ENCODE peak calls at places on chromosomes 13 and 19, in five cellular contexts. One of them, this sample, is unnamed.

GRCh38 chr13:62431852-62432251 is 1016.2 kb upstream of the PCDH20 start:
- DNase-seq in Caco-2: no peak
- DNase-seq in OCI-LY7: no peak
- DNase-seq in B cell: no peak
- DNase-seq in AG09319: no peak
- DNase-seq in this sample: no peak

GRCh38 chr13:112842343-112842856 is 126.6 kb upstream of the MCF2L start:
- DNase-seq in OCI-LY7: no peak
- DNase-seq in AG09319: no peak
- DNase-seq in B cell: no peak
- DNase-seq in Caco-2: no peak
- DNase-seq in this sample: peak

GRCh38 chr13:42478531-42479156 is 95.3 kb upstream of the TNFSF11 start:
- DNase-seq in Caco-2: peak
- DNase-seq in B cell: no peak
- DNase-seq in OCI-LY7: peak
- DNase-seq in AG09319: no peak
- DNase-seq in this sample: peak

GRCh38 chr19:43739836-43740235 is 14.9 kb downstream of the SMG9 start:
- DNase-seq in B cell: no peak
- DNase-seq in Caco-2: no peak
- DNase-seq in OCI-LY7: no peak
- DNase-seq in AG09319: no peak
- DNase-seq in this sample: no peak

GRCh38 chr19:29544656-29545360 is 19.0 kb downstream of the VSTM2B start:
- DNase-seq in OCI-LY7: no peak
- DNase-seq in Caco-2: no peak
- DNase-seq in AG09319: no peak
- DNase-seq in B cell: no peak
- DNase-seq in this sample: no peak

GRCh38 chr19:33245948-33246728 is 20.5 kb upstream of the SLC7A10 start:
- DNase-seq in AG09319: no peak
- DNase-seq in Caco-2: peak
- DNase-seq in OCI-LY7: no peak
- DNase-seq in B cell: no peak
- DNase-seq in this sample: no peak

GRCh38 chr19:33278403-33279269 is 23.7 kb downstream of the CEBPA start:
- DNase-seq in B cell: no peak
- DNase-seq in AG09319: no peak
- DNase-seq in OCI-LY7: no peak
- DNase-seq in Caco-2: peak
- DNase-seq in this sample: no peak

GRCh38 chr19:42420055-42420544 is 7.1 kb downstream of the LIPE start:
- DNase-seq in OCI-LY7: peak
- DNase-seq in AG09319: no peak
- DNase-seq in Caco-2: peak
- DNase-seq in B cell: peak
- DNase-seq in this sample: peak

GRCh38 chr19:52007805-52008557 is at the start of gene ZNF615:
- DNase-seq in B cell: peak
- DNase-seq in AG09319: peak
- DNase-seq in Caco-2: peak
- DNase-seq in OCI-LY7: no peak
- DNase-seq in this sample: peak

GRCh38 chr13:42233726-42234125 is 38.2 kb upstream of the AKAP11 start:
- DNase-seq in OCI-LY7: no peak
- DNase-seq in Caco-2: peak
- DNase-seq in B cell: no peak
- DNase-seq in AG09319: no peak
- DNase-seq in this sample: no peak

GRCh38 chr19:33434886-33435705 is 61.6 kb downstream of the CEBPG start:
- DNase-seq in OCI-LY7: no peak
- DNase-seq in Caco-2: no peak
- DNase-seq in B cell: no peak
- DNase-seq in AG09319: no peak
- DNase-seq in this sample: no peak

GRCh38 chr19:32767951-32768679 is 48.5 kb downstream of the TDRD12 start:
- DNase-seq in OCI-LY7: no peak
- DNase-seq in B cell: no peak
- DNase-seq in AG09319: no peak
- DNase-seq in Caco-2: no peak
- DNase-seq in this sample: no peak

GRCh38 chr19:41887711-41888382 is 4.9 kb downstream of the ARHGEF1 start:
- DNase-seq in Caco-2: peak
- DNase-seq in AG09319: no peak
- DNase-seq in B cell: peak
- DNase-seq in OCI-LY7: peak
- DNase-seq in this sample: peak

GRCh38 chr19:6925801-6926751 is 38.7 kb downstream of the ADGRE1 start:
- DNase-seq in Caco-2: no peak
- DNase-seq in OCI-LY7: no peak
- DNase-seq in B cell: no peak
- DNase-seq in AG09319: no peak
- DNase-seq in this sample: peak

GRCh38 chr13:84744203-84744602 is 861.9 kb upstream of the SLITRK1 start:
- DNase-seq in OCI-LY7: no peak
- DNase-seq in AG09319: no peak
- DNase-seq in Caco-2: no peak
- DNase-seq in B cell: no peak
- DNase-seq in this sample: no peak

GRCh38 chr13:113951246-113951999 is 22.5 kb downstream of the C13orf46 start:
- DNase-seq in Caco-2: peak
- DNase-seq in B cell: peak
- DNase-seq in AG09319: peak
- DNase-seq in OCI-LY7: peak
- DNase-seq in this sample: peak

GRCh38 chr19:5989388-5990074 is 11.6 kb upstream of the RANBP3 start:
- DNase-seq in Caco-2: no peak
- DNase-seq in AG09319: no peak
- DNase-seq in B cell: no peak
- DNase-seq in OCI-LY7: no peak
- DNase-seq in this sample: no peak

GRCh38 chr19:19459707-19460251 is 54.3 kb downstream of the GATAD2A start:
- DNase-seq in Caco-2: no peak
- DNase-seq in B cell: peak
- DNase-seq in OCI-LY7: peak
- DNase-seq in AG09319: no peak
- DNase-seq in this sample: no peak

GRCh38 chr13:76331948-76332712 is 554.1 kb downstream of the KCTD12 start:
- DNase-seq in OCI-LY7: peak
- DNase-seq in B cell: no peak
- DNase-seq in Caco-2: no peak
- DNase-seq in AG09319: peak
- DNase-seq in this sample: no peak

GRCh38 chr13:111080642-111081041 is 34.5 kb upstream of the ARHGEF7 start:
- DNase-seq in B cell: no peak
- DNase-seq in AG09319: no peak
- DNase-seq in Caco-2: no peak
- DNase-seq in OCI-LY7: no peak
- DNase-seq in this sample: no peak

GRCh38 chr19:42038675-42039074 is 31.3 kb downstream of the GRIK5 start:
- DNase-seq in AG09319: no peak
- DNase-seq in B cell: no peak
- DNase-seq in Caco-2: no peak
- DNase-seq in OCI-LY7: no peak
- DNase-seq in this sample: no peak

GRCh38 chr13:31172001-31172400 is 10.3 kb upstream of the HSPH1 start:
- DNase-seq in Caco-2: no peak
- DNase-seq in AG09319: no peak
- DNase-seq in OCI-LY7: no peak
- DNase-seq in B cell: no peak
- DNase-seq in this sample: no peak

DNA sequence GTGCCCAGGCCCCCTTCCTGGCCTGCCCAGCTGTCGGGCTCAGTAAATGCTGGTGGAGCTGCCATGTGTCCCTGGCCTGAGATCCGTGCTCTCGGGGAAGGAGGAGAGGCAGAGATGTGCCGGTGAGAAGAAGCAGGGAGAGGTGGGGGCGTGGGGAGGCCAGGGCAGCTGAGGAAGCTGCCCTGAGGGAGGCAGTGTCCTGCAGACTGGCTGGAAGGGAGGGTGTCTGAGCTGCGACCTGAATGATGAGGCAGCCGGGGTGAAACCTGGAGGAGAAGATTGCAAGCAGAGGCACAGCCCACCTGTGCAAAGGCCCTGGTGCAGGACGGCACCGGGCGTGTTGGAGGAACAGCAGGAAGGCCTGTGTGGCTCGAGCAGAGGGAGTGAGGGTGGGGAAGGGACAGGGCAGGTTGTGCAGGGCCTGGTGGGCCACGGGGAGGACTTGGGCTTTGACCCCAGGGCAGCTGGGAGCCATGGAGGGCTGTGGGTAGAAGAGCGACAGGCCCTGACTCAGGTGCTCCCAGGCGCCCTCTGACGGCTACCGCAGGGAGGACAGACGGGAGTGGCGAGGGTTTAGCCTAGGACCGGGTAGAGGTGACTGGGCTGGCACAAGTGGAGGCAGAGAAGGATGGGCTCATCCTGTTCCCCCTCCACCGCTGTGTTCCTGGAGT is 14.0 kb upstream of the CELF5 start:
- DNase-seq in B cell: peak
- DNase-seq in Caco-2: peak
- DNase-seq in AG09319: no peak
- DNase-seq in OCI-LY7: peak
- DNase-seq in this sample: peak
- TF ChIP-seq CTCF in B cell: peak
- TF ChIP-seq CTCF in Caco-2: peak
- TF ChIP-seq CTCF in AG09319: peak
- TF ChIP-seq CTCF in OCI-LY7: peak
- TF ChIP-seq CTCF in this sample: peak

GRCh38 chr13:51733656-51734334 is 70.2 kb downstream of the DHRS12 start:
- DNase-seq in OCI-LY7: no peak
- DNase-seq in Caco-2: peak
- DNase-seq in B cell: no peak
- DNase-seq in AG09319: no peak
- DNase-seq in this sample: no peak
- TF ChIP-seq CTCF in OCI-LY7: no peak
- TF ChIP-seq CTCF in Caco-2: no peak
- TF ChIP-seq CTCF in B cell: no peak
- TF ChIP-seq CTCF in AG09319: no peak
- TF ChIP-seq CTCF in this sample: no peak

DNA sequence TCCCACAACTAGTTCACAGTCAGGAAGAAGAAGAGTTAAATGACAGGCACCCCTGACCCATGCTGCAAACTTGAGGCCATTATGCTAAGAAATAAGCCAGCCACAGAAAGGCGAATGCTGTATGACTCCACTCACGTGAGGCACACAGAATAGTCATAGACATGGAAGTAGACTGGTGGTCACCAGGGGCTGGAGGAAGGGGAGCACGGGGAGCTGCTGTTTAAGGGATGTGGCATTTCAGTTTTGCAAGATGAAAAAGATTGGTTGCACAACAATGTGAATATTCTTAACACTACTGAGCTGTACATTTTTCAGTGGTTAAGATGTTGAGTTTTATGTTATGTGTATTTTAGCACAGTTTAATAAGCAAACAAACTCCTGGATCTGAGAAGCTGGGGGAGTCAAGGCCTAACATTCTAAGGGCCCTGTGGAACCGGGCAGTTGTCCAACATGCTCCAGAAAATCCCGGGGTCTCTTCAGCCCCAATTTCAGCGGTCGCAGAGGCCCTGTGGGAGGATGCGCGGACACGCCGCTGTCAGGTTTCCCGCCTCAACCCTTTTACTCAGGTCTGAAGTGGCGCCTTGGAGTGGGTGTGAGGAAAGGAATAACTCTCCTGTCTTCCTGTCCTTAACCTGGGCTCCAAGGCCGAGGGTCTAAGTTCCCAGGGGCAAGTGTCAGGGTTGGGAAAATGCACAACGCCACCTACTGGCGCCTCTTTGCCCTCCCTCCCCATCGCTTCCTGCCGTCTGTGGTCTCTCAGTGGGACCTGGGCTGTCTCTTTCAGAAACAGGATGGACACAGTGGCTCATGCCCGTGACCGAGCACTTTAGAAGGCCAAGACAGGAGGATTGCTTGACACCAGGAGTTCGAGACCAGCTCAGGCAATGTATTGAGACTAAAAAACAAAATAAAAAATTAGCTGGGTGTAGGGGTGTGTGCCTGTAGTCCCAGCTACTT is 4.4 kb upstream of the TMEM272 start:
- DNase-seq in OCI-LY7: peak
- DNase-seq in Caco-2: peak
- DNase-seq in AG09319: no peak
- DNase-seq in B cell: peak
- DNase-seq in this sample: peak
- TF ChIP-seq CTCF in OCI-LY7: peak
- TF ChIP-seq CTCF in Caco-2: peak
- TF ChIP-seq CTCF in AG09319: peak
- TF ChIP-seq CTCF in B cell: peak
- TF ChIP-seq CTCF in this sample: peak

GRCh38 chr19:2785244-2786000 is at the start of gene THOP1:
- DNase-seq in AG09319: peak
- DNase-seq in OCI-LY7: peak
- DNase-seq in B cell: peak
- DNase-seq in Caco-2: peak
- DNase-seq in this sample: peak
- TF ChIP-seq CTCF in AG09319: no peak
- TF ChIP-seq CTCF in OCI-LY7: no peak
- TF ChIP-seq CTCF in B cell: no peak
- TF ChIP-seq CTCF in Caco-2: no peak
- TF ChIP-seq CTCF in this sample: no peak

GRCh38 chr19:54279441-54279962 is 1.4 kb downstream of the LILRB2 start:
- DNase-seq in OCI-LY7: no peak
- DNase-seq in B cell: no peak
- DNase-seq in Caco-2: no peak
- DNase-seq in AG09319: no peak
- DNase-seq in this sample: no peak

GRCh38 chr19:54271106-54271505 is 9.8 kb downstream of the LILRB2 start:
- DNase-seq in B cell: no peak
- DNase-seq in Caco-2: no peak
- DNase-seq in OCI-LY7: no peak
- DNase-seq in AG09319: no peak
- DNase-seq in this sample: no peak

GRCh38 chr19:54275951-54276350 is 5.0 kb downstream of the LILRB2 start:
- DNase-seq in OCI-LY7: no peak
- DNase-seq in Caco-2: no peak
- DNase-seq in B cell: no peak
- DNase-seq in AG09319: no peak
- DNase-seq in this sample: no peak

GRCh38 chr19:54273811-54274210 is 7.1 kb downstream of the LILRB2 start:
- DNase-seq in B cell: no peak
- DNase-seq in Caco-2: no peak
- DNase-seq in AG09319: no peak
- DNase-seq in OCI-LY7: no peak
- DNase-seq in this sample: no peak
- TF ChIP-seq CTCF in B cell: no peak
- TF ChIP-seq CTCF in Caco-2: no peak
- TF ChIP-seq CTCF in AG09319: no peak
- TF ChIP-seq CTCF in OCI-LY7: no peak
- TF ChIP-seq CTCF in this sample: no peak

GRCh38 chr13:51091839-51092238 is 19.2 kb downstream of the C13orf42 start:
- DNase-seq in Caco-2: no peak
- DNase-seq in B cell: no peak
- DNase-seq in OCI-LY7: no peak
- DNase-seq in AG09319: no peak
- DNase-seq in this sample: no peak
- TF ChIP-seq CTCF in Caco-2: no peak
- TF ChIP-seq CTCF in B cell: no peak
- TF ChIP-seq CTCF in OCI-LY7: no peak
- TF ChIP-seq CTCF in AG09319: no peak
- TF ChIP-seq CTCF in this sample: no peak

GRCh38 chr19:1064661-1065605 is 2.0 kb upstream of the ARHGAP45 start:
- DNase-seq in AG09319: no peak
- DNase-seq in OCI-LY7: peak
- DNase-seq in Caco-2: peak
- DNase-seq in B cell: peak
- DNase-seq in this sample: peak
- TF ChIP-seq CTCF in AG09319: peak
- TF ChIP-seq CTCF in OCI-LY7: peak
- TF ChIP-seq CTCF in Caco-2: peak
- TF ChIP-seq CTCF in B cell: peak
- TF ChIP-seq CTCF in this sample: peak

This sample was measured in GM13977.